ENCODE peak calls at places on chromosome 17, in seven cellular contexts. V is dorsolateral prefrontal cortex, S is mucosa of descending colon, G is PC-9, C is fibroblast of mammary gland, K is left ventricle myocardium inferior, F is ovary. M is an unnamed sample.

GRCh38 chr17:75799402-75799801 is 14.8 kb downstream of the UNK start:
- DNase-seq in V (no peak), S (no peak), G (no peak), C (no peak), K (no peak), F (no peak), M (no peak)

GRCh38 chr17:62869885-62870580 is 61.9 kb upstream of the MARCHF10 start:
- DNase-seq in V (peak; percentile 16), S (no peak), G (peak; percentile 72), C (peak; percentile 84), K (no peak), F (no peak), M (peak; percentile 87)

GRCh38 chr17:81572499-81573030 is 20.4 kb upstream of the FAAP100 start:
- DNase-seq in V (no peak), S (no peak), G (no peak), C (no peak), K (no peak), F (no peak), M (peak; percentile 38)

GRCh38 chr17:42484304-42484703 is 25.6 kb downstream of the ATP6V0A1 start:
- DNase-seq in V (no peak), S (no peak), G (no peak), C (no peak), K (no peak), F (no peak), M (no peak)

GRCh38 chr17:1709971-1710806 is at the start of gene TLCD2:
- DNase-seq in V (peak; percentile 51), S (peak; percentile 94), G (peak; percentile 47), C (peak; percentile 51), K (peak; percentile 80), F (peak; percentile 82), M (peak; percentile 77)

GRCh38 chr17:21376835-21377690 is 906 bp downstream of the KCNJ12 start:
- DNase-seq in V (no peak), S (no peak), G (no peak), C (peak; percentile 24), K (no peak), F (no peak), M (peak; percentile 45)

GRCh38 chr17:28427372-28427771 is 21.4 kb upstream of the SLC46A1 start:
- DNase-seq in V (no peak), S (no peak), G (no peak), C (no peak), K (no peak), F (no peak), M (no peak)

GRCh38 chr17:42311240-42312034 is 23.1 kb downstream of the STAT5A start:
- DNase-seq in V (peak; percentile 46), S (peak; percentile 85), G (no peak), C (peak; percentile 95), K (peak; percentile 88), F (peak; percentile 90), M (peak; percentile 59)

GRCh38 chr17:45319239-45319703 is 2.5 kb upstream of the MAP3K14 start:
- DNase-seq in V (peak; percentile 26), S (no peak), G (peak; percentile 99), C (peak; percentile 88), K (no peak), F (no peak), M (peak; percentile 88)

GRCh38 chr17:73757324-73757942 is 113.2 kb upstream of the SDK2 start:
- DNase-seq in V (peak; percentile 16), S (no peak), G (no peak), C (no peak), K (no peak), F (no peak), M (no peak)

GRCh38 chr17:7328840-7329359 is at the start of gene NEURL4:
- DNase-seq in V (no peak), S (no peak), G (no peak), C (no peak), K (no peak), F (no peak), M (peak; percentile 43)

GRCh38 chr17:74241847-74242246 is 28.5 kb downstream of the TTYH2 start:
- DNase-seq in V (no peak), S (no peak), G (no peak), C (no peak), K (no peak), F (no peak), M (no peak)

GRCh38 chr17:8630227-8630801 is at the start of gene MYH10:
- DNase-seq in V (peak; percentile 10), S (peak; percentile 52), G (no peak), C (no peak), K (no peak), F (peak; percentile 67), M (no peak)

GRCh38 chr17:46841561-46842379 is 9.6 kb upstream of the WNT9B start:
- DNase-seq in V (no peak), S (no peak), G (no peak), C (no peak), K (no peak), F (no peak), M (no peak)

GRCh38 chr17:34771891-34772290 is 189.4 kb downstream of the CCT6B start:
- DNase-seq in V (no peak), S (no peak), G (no peak), C (no peak), K (no peak), F (no peak), M (no peak)

GRCh38 chr17:74917430-74917829 is 5.6 kb downstream of the USH1G start:
- DNase-seq in V (no peak), S (no peak), G (no peak), C (no peak), K (no peak), F (no peak), M (no peak)

GRCh38 chr17:76544123-76544915 is 4.5 kb downstream of the PRCD start:
- DNase-seq in V (peak; percentile 62), S (no peak), G (no peak), C (no peak), K (peak; percentile 74), F (peak; percentile 82), M (no peak)

DNA sequence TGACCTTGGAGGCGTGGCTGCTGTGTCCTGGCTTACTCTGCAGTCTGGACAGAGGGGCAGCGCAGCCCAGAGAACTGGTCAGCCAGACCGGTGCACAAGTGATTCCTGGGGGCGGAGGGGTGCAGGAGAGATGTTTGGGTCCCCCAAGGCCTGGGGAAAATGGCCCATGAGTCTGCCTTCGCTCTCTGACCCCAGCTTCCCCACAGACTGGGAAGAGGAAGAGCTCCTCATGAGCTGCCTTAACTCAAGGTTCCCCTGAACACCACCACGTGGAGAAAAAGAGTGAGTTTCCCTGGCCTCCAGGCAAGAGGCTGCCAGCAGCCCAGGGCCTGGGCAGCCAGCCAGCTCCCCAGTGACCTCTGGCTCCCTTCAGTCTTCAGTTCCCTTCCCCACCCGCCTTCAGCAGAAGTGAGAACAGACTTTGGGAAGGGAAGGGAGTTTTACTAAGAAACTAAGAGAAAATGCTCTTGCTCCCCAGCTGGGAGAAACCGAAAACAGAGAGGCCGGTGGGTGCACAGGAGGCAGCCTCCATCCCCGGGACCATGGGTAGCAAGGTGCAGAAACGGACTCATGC is 2.0 kb upstream of the C17orf99 start:
- DNase-seq in V (peak; percentile 61), S (peak; percentile 88), G (peak; percentile 70), C (peak; percentile 86), K (peak; percentile 92), F (peak; percentile 92), M (peak; percentile 51)
- TF ChIP-seq CTCF in V (no peak), S (no peak), G (no peak), C (no peak), K (no peak), F (no peak), M (no peak)

GRCh38 chr17:82686366-82687324 is 11.9 kb downstream of the RAB40B start:
- DNase-seq in V (no peak), S (peak; percentile 36), G (no peak), C (no peak), K (no peak), F (no peak), M (no peak)

GRCh38 chr17:82687871-82688270 is 10.6 kb downstream of the RAB40B start:
- DNase-seq in V (no peak), S (peak; percentile 3), G (no peak), C (no peak), K (no peak), F (no peak), M (no peak)

GRCh38 chr17:82685291-82685690 is 13.2 kb downstream of the RAB40B start:
- DNase-seq in V (no peak), S (peak; percentile 48), G (no peak), C (no peak), K (no peak), F (no peak), M (no peak)

GRCh38 chr17:82689077-82689476 is 9.4 kb downstream of the RAB40B start:
- DNase-seq in V (no peak), S (peak; percentile 40), G (no peak), C (no peak), K (no peak), F (no peak), M (no peak)

DNA sequence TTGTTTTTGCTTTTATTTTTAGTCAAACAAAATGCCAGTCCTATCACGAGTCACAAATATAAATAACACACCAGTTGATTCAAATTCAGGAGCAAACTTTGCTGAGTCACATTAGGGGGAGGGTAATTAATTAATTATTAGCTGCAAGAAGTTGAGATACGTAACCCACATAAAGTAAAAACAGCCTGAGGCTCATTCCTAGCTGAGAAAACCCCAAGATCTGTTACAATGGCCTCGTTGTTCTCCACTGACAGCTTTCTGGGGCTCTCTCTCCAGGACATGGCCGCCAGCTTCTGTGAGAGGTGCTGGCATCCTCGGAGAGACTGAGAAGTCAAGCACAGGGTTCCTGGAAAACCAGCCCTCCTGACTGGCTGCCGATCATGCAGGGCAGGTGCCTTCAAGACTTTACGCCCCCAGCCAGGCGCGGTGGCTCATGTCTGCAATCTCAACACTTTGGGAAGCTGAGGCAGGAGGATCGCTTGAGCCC is 11.1 kb downstream of the RAB40B start:
- DNase-seq in V (no peak), S (peak; percentile 28), G (peak; percentile 45), C (no peak), K (no peak), F (no peak), M (peak; percentile 70)
- H3K4me3 ChIP-seq in V (no peak overlapping the region), S (no peak overlapping the region), G (no peak overlapping the region), C (no peak overlapping the region), K (no peak overlapping the region), F (no peak overlapping the region), M (no peak overlapping the region)

GRCh38 chr17:33651631-33652030 is 358.5 kb upstream of the ASIC2 start:
- DNase-seq in V (no peak), S (no peak), G (no peak), C (peak; percentile 30), K (no peak), F (no peak), M (peak; percentile 9)
- TF ChIP-seq CTCF in V (no peak), S (no peak), G (no peak), C (peak; percentile 15), K (no peak), F (no peak), M (peak; percentile 7)

GRCh38 chr17:79950711-79951110 is 85.0 kb downstream of the TBC1D16 start:
- DNase-seq in V (peak; percentile 64), S (no peak), G (no peak), C (no peak), K (no peak), F (peak; percentile 26), M (no peak)
- H3K4me3 ChIP-seq in V (peak overlapping the region; percentile 31), S (no peak overlapping the region), G (no peak overlapping the region), C (no peak overlapping the region), K (no peak overlapping the region), F (no peak overlapping the region), M (no peak overlapping the region)

M was measured in epithelial cell of esophagus.